ENCODE peak calls at places on chromosomes 16 and 17, in ten cellular contexts. A is esophagus muscularis mucosa, V is GM12865, C is progenitor cell of endocrine pancreas, W is fibroblast of mammary gland, Z is astrocyte, F is transverse colon, R is nephron progenitor cell, L is WTC11, P is lower leg skin. G is an unnamed sample.

GRCh38 chr16:17251496-17251895 is 219.3 kb downstream of the XYLT1 start:
- DNase-seq in C (no peak), L (no peak), W (no peak), F (no peak), V (no peak), A (no peak), P (no peak), R (no peak), Z (no peak), G (no peak)

GRCh38 chr16:67529639-67530012 is 997 bp downstream of the RIPOR1 start:
- DNase-seq in V (no peak), Z (no peak), R (no peak), W (peak; percentile 36), F (no peak), P (peak; percentile 85), C (no peak), L (no peak), A (no peak), G (no peak)

GRCh38 chr16:48374255-48374654 is 11.0 kb downstream of the SIAH1 start:
- DNase-seq in C (no peak), F (no peak), P (no peak), R (no peak), A (no peak), L (no peak), W (no peak), Z (no peak), V (no peak), G (no peak)

GRCh38 chr17:40026816-40027613 is 11.8 kb downstream of the CSF3 start:
- DNase-seq in P (peak; percentile 96), V (peak; percentile 86), R (peak; percentile 86), W (peak; percentile 87), L (peak; percentile 93), F (peak; percentile 88), C (peak; percentile 72), A (peak; percentile 95), Z (peak; percentile 40), G (peak; percentile 62)

GRCh38 chr16:67425046-67425445 is 5.9 kb upstream of the HSD11B2 start:
- DNase-seq in Z (no peak), V (no peak), F (no peak), L (no peak), C (no peak), P (no peak), A (no peak), R (no peak), W (peak; percentile 56), G (no peak)

GRCh38 chr16:5918553-5919127 is 821.0 kb upstream of the EEF2KMT start:
- DNase-seq in W (no peak), F (peak; percentile 33), A (no peak), V (no peak), R (no peak), P (peak; percentile 10), C (no peak), L (no peak), Z (no peak), G (no peak)

GRCh38 chr17:43880420-43880991 is 26.8 kb downstream of the MPP2 start:
- DNase-seq in F (peak; percentile 66), P (no peak), L (peak; percentile 79), V (peak; percentile 42), Z (no peak), C (no peak), W (no peak), R (peak; percentile 69), A (no peak), G (no peak)

GRCh38 chr17:18981642-18982424 is 22.7 kb downstream of the FAM83G start:
- DNase-seq in R (no peak), W (peak; percentile 74), L (no peak), P (no peak), F (peak; percentile 92), V (no peak), A (no peak), Z (peak; percentile 77), C (no peak), G (no peak)

GRCh38 chr17:14320734-14321475 is 20.0 kb downstream of the HS3ST3B1 start:
- DNase-seq in L (no peak), R (peak; percentile 48), Z (peak; percentile 38), V (no peak), W (no peak), A (no peak), P (peak; percentile 34), F (no peak), C (no peak), G (no peak)

GRCh38 chr17:37605813-37606505 is 3.3 kb downstream of the SYNRG start:
- DNase-seq in F (peak; percentile 26), R (no peak), V (peak; percentile 62), A (no peak), W (no peak), L (no peak), C (no peak), P (no peak), Z (peak; percentile 42), G (no peak)

GRCh38 chr16:63289834-63290460 is 1253.7 kb upstream of the CDH8 start:
- DNase-seq in V (peak; percentile 50), W (peak; percentile 5), C (peak; percentile 32), P (no peak), Z (no peak), L (peak; percentile 69), R (peak; percentile 65), F (peak; percentile 15), A (no peak), G (no peak)

GRCh38 chr17:79977711-79978544 is 57.7 kb downstream of the TBC1D16 start:
- DNase-seq in P (peak; percentile 85), W (no peak), F (no peak), V (no peak), L (no peak), C (no peak), A (no peak), Z (no peak), R (peak; percentile 59), G (no peak)

GRCh38 chr16:68644303-68644702 is 807 bp upstream of the CDH3 start:
- DNase-seq in W (no peak), C (no peak), F (no peak), L (peak; percentile 57), P (no peak), V (no peak), A (no peak), R (peak; percentile 20), Z (no peak), G (no peak)

DNA sequence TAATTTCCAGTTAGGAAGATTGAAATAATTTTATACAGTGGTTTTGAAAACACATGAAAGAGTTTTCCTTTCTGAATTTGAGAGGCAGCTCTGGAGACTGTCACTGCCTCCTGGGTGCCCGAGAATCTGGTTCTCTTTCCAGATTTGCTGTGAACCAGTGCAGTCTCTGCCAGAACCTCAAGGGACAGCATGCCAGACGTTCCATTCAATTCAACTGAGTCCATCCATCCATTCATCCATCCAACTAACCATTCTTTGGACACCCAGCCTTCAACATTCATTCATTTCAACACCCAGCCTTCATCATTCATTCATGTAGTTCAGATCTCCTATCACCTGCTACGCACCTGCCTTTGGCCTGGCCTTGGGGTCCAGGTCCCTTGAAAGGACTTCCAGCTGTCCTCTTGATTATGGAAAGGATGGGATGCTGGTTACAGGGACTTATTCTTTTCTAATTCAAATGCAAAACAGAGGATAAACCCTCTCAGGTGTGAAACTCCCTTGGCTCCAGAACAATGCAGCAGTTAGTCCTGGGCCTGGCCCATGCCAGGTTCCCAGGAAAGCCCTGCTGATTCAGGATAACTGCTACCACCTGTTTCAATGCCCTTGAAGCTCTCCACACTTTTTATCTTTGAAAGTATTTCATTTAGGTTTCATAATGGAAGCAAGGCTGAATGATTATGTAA is 68.7 kb downstream of the WSCD1 start:
- DNase-seq in P (no peak), C (no peak), Z (no peak), V (no peak), F (no peak), A (no peak), R (no peak), W (no peak), L (peak; percentile 40), G (no peak)
- TF ChIP-seq CTCF in P (no peak), C (no peak), Z (no peak), V (no peak), F (no peak), A (no peak), R (no peak), W (no peak), L (no peak), G (no peak)

GRCh38 chr16:62067981-62068380 is 31.7 kb upstream of the CDH8 start:
- DNase-seq in V (no peak), C (no peak), R (no peak), A (no peak), F (no peak), W (no peak), Z (no peak), L (no peak), P (no peak), G (no peak)

GRCh38 chr16:62066747-62067146 is 30.5 kb upstream of the CDH8 start:
- DNase-seq in C (no peak), R (no peak), Z (no peak), F (no peak), L (no peak), P (no peak), V (no peak), W (no peak), A (no peak), G (no peak)

GRCh38 chr16:62064173-62064572 is 27.9 kb upstream of the CDH8 start:
- DNase-seq in F (no peak), Z (no peak), W (no peak), A (no peak), P (no peak), L (no peak), C (no peak), R (no peak), V (no peak), G (no peak)

GRCh38 chr16:62067182-62067581 is 30.9 kb upstream of the CDH8 start:
- DNase-seq in A (no peak), R (no peak), W (no peak), F (no peak), L (no peak), V (no peak), C (no peak), P (no peak), Z (no peak), G (no peak)

DNA sequence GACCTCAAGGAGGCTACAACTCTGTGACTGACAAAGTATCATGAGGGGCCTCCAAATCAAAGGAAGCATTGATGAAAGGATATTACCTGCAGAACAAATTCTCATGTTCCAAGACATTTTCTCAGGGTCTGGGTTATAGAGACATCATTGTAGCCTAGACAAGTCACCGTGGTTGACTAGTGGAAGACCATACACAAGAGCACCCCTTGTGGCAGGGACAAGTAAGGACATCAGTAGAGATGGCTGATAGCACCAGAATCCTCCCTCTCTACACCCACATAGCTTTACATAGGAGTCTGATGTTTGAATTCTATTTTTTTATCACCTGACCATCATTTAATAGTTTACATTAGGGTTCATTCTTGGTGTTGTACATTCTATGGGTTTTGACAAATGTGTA is 32.5 kb upstream of the CDH8 start:
- DNase-seq in W (no peak), C (no peak), A (no peak), R (no peak), F (no peak), Z (no peak), L (no peak), P (no peak), V (peak; percentile 9), G (no peak)
- TF ChIP-seq CTCF in W (no peak), C (peak; percentile 23), A (no peak), R (peak; percentile 25), F (no peak), Z (no peak), L (peak; percentile 37), P (no peak), V (peak; percentile 48), G (no peak)

GRCh38 chr16:86827521-86827920 is 249.2 kb downstream of the FOXL1 start:
- DNase-seq in R (no peak), A (no peak), P (no peak), Z (no peak), V (no peak), L (no peak), F (no peak), C (no peak), W (no peak), G (no peak)
- TF ChIP-seq CTCF in R (no peak), A (no peak), P (no peak), Z (no peak), V (no peak), L (no peak), F (no peak), C (no peak), W (no peak), G (no peak)

GRCh38 chr17:7215136-7215638 is 4.4 kb downstream of the DLG4 start:
- DNase-seq in A (peak; percentile 99), P (no peak), R (no peak), C (no peak), V (no peak), Z (no peak), L (no peak), F (no peak), W (no peak), G (no peak)
- TF ChIP-seq CTCF in A (no peak), P (no peak), R (no peak), C (no peak), V (no peak), Z (no peak), L (no peak), F (no peak), W (no peak), G (no peak)

G was measured in AG04450.